ENCODE peak calls at places on chromosomes 5 and 9, in five cellular contexts. B is retinal pigment epithelial cell, G is natural killer cell, M is kidney, Z is adrenal gland. S is an unnamed sample.
A peak's percentile ranks its signal among the peaks of the same experiment; 100 is the strongest.

GRCh38 chr9:116149844-116150243 is 3.7 kb upstream of the PAPPA start:
- DNase-seq in B (no peak), M (no peak), Z (peak; percentile 27), G (no peak), S (no peak)

GRCh38 chr5:5954199-5954598 is 424.1 kb downstream of the MED10 start:
- DNase-seq in M (no peak), Z (no peak), B (no peak), G (no peak), S (no peak)

GRCh38 chr5:33903118-33903517 is 11.3 kb upstream of the ADAMTS12 start:
- DNase-seq in B (no peak), Z (no peak), M (no peak), G (no peak), S (no peak)

GRCh38 chr5:58191451-58191850 is 268.4 kb downstream of the PLK2 start:
- DNase-seq in M (no peak), G (no peak), B (no peak), Z (no peak), S (no peak)

GRCh38 chr5:67301285-67301904 is 104.8 kb upstream of the CD180 start:
- DNase-seq in B (peak; percentile 95), G (no peak), Z (peak; percentile 65), M (peak; percentile 83), S (no peak)

GRCh38 chr5:58259685-58260152 is 200.2 kb downstream of the PLK2 start:
- DNase-seq in G (no peak), B (peak; percentile 84), M (no peak), Z (no peak), S (no peak)

GRCh38 chr5:38258319-38259061 is at the start of gene EGFLAM:
- DNase-seq in G (no peak), B (no peak), M (peak; percentile 74), Z (peak; percentile 8), S (no peak)

GRCh38 chr5:11985993-11986392 is 81.7 kb upstream of the CTNND2 start:
- DNase-seq in B (no peak), G (no peak), Z (no peak), M (no peak), S (no peak)

GRCh38 chr9:130149654-130150286 is 22.4 kb upstream of the NCS1 start:
- DNase-seq in G (no peak), B (no peak), Z (no peak), M (no peak), S (no peak)

GRCh38 chr5:171776747-171777419 is 8.7 kb upstream of the SMIM23 start:
- DNase-seq in M (no peak), G (no peak), Z (no peak), B (no peak), S (no peak)

GRCh38 chr5:161399996-161400562 is 146.4 kb downstream of the GABRB2 start:
- DNase-seq in G (no peak), B (peak; percentile 68), Z (no peak), M (no peak), S (no peak)

GRCh38 chr5:137735531-137736284 is at the start of gene KLHL3:
- DNase-seq in B (no peak), M (peak; percentile 71), G (peak; percentile 18), Z (peak; percentile 23), S (peak; percentile 15)

GRCh38 chr9:7234144-7234543 is 476.4 kb downstream of the KDM4C start:
- DNase-seq in G (no peak), M (no peak), B (no peak), Z (peak; percentile 26), S (no peak)

GRCh38 chr9:108609227-108609894 is 246.4 kb downstream of the ACTL7B start:
- DNase-seq in B (no peak), M (no peak), G (no peak), Z (no peak), S (no peak)

GRCh38 chr9:119458068-119458467 is 88.8 kb upstream of the BRINP1 start:
- DNase-seq in M (no peak), Z (no peak), G (no peak), B (no peak), S (no peak)

GRCh38 chr5:146068136-146068717 is 37.1 kb downstream of the PLAC8L1 start:
- DNase-seq in Z (no peak), G (no peak), B (no peak), M (no peak), S (no peak)

GRCh38 chr5:55829956-55830355 is 21.2 kb upstream of the IL31RA start:
- DNase-seq in Z (no peak), M (no peak), G (no peak), B (no peak), S (no peak)

GRCh38 chr5:41109186-41109585 is 38.0 kb upstream of the MROH2B start:
- DNase-seq in G (no peak), M (no peak), Z (no peak), B (no peak), S (no peak)

GRCh38 chr5:116492016-116492623 is 82.5 kb downstream of the SEMA6A start:
- DNase-seq in G (no peak), Z (no peak), B (peak; percentile 90), M (no peak), S (no peak)

GRCh38 chr5:179260324-179261070 is 84.8 kb downstream of the ADAMTS2 start:
- DNase-seq in G (no peak), M (peak; percentile 24), Z (no peak), B (no peak), S (peak; percentile 3)

GRCh38 chr9:125631391-125632085 is 75.5 kb downstream of the MAPKAP1 start:
- DNase-seq in B (no peak), Z (peak; percentile 57), G (no peak), M (no peak), S (no peak)

GRCh38 chr9:131276107-131276888 is at the start of gene FAM78A:
- DNase-seq in G (peak; percentile 55), B (no peak), Z (peak; percentile 56), M (peak; percentile 87), S (peak; percentile 61)

GRCh38 chr9:13387668-13388124 is 108.2 kb upstream of the MPDZ start:
- DNase-seq in M (no peak), G (no peak), B (no peak), Z (no peak), S (no peak)

GRCh38 chr9:21252727-21253547 is 13.1 kb upstream of the IFNA14 start:
- DNase-seq in B (peak; percentile 9), Z (peak; percentile 40), M (peak; percentile 53), G (no peak), S (no peak)

GRCh38 chr5:180873628-180874520 is 12.8 kb upstream of the ZFP62 start:
- DNase-seq in M (no peak), G (no peak), B (no peak), Z (peak; percentile 44), S (no peak)

GRCh38 chr9:131020862-131021261 is 11.9 kb downstream of the LAMC3 start:
- DNase-seq in Z (no peak), B (no peak), G (no peak), M (no peak), S (no peak)

GRCh38 chr9:29129763-29130162 is 1556.5 kb upstream of the C9orf72 start:
- DNase-seq in Z (no peak), B (no peak), G (no peak), M (no peak), S (no peak)

GRCh38 chr5:176714067-176714466 is 66.8 kb downstream of the TSPAN17 start:
- DNase-seq in B (no peak), G (no peak), Z (no peak), M (no peak), S (no peak)

GRCh38 chr9:1173986-1174385 is 123.8 kb downstream of the DMRT2 start:
- DNase-seq in M (no peak), B (no peak), Z (no peak), G (no peak), S (no peak)

GRCh38 chr5:134580001-134580460 is 52.6 kb downstream of the SAR1B start:
- DNase-seq in G (no peak), B (no peak), Z (no peak), M (no peak), S (no peak)

GRCh38 chr9:14653511-14653910 is 39.7 kb downstream of the ZDHHC21 start:
- DNase-seq in M (no peak), Z (no peak), B (no peak), G (no peak), S (no peak)

GRCh38 chr9:109499631-109500120 is 1.6 kb upstream of the PTPN3 start:
- DNase-seq in B (no peak), Z (no peak), M (peak; percentile 88), G (no peak), S (no peak)